ENCODE peak calls at places on chromosomes 2 and 18, in ten cellular contexts. One of them, this sample, is unnamed.

GRCh38 chr2:68974251-68974650 is at the start of gene GKN1:
- DNase-seq in breast epithelium: no peak
- DNase-seq in fibroblast of lung: no peak
- DNase-seq in foreskin fibroblast: no peak
- DNase-seq in adrenal gland: no peak
- DNase-seq in HFF-Myc: no peak
- DNase-seq in HCT116: no peak
- DNase-seq in cardiac fibroblast: peak; percentile 13
- DNase-seq in fibroblast of villous mesenchyme: peak; percentile 71
- DNase-seq in BE2C: no peak
- DNase-seq in this sample: peak; percentile 40

GRCh38 chr2:176514805-176515500 is 245.7 kb downstream of the MTX2 start:
- DNase-seq in cardiac fibroblast: peak; percentile 51
- DNase-seq in foreskin fibroblast: no peak
- DNase-seq in breast epithelium: no peak
- DNase-seq in adrenal gland: no peak
- DNase-seq in fibroblast of lung: no peak
- DNase-seq in HCT116: no peak
- DNase-seq in BE2C: no peak
- DNase-seq in HFF-Myc: no peak
- DNase-seq in fibroblast of villous mesenchyme: no peak
- DNase-seq in this sample: peak; percentile 5

GRCh38 chr2:135836596-135836995 is 388 bp downstream of the LCT start:
- DNase-seq in HCT116: no peak
- DNase-seq in BE2C: no peak
- DNase-seq in breast epithelium: no peak
- DNase-seq in HFF-Myc: no peak
- DNase-seq in fibroblast of lung: no peak
- DNase-seq in foreskin fibroblast: no peak
- DNase-seq in cardiac fibroblast: no peak
- DNase-seq in fibroblast of villous mesenchyme: no peak
- DNase-seq in adrenal gland: no peak
- DNase-seq in this sample: no peak

GRCh38 chr18:76957384-76958355 is 135.3 kb downstream of the ZNF236 start:
- DNase-seq in breast epithelium: no peak
- DNase-seq in HFF-Myc: no peak
- DNase-seq in fibroblast of villous mesenchyme: no peak
- DNase-seq in fibroblast of lung: peak; percentile 28
- DNase-seq in foreskin fibroblast: no peak
- DNase-seq in adrenal gland: no peak
- DNase-seq in cardiac fibroblast: no peak
- DNase-seq in BE2C: no peak
- DNase-seq in HCT116: no peak
- DNase-seq in this sample: no peak

GRCh38 chr2:196213252-196213651 is 41.9 kb upstream of the STK17B start:
- DNase-seq in adrenal gland: no peak
- DNase-seq in HCT116: no peak
- DNase-seq in fibroblast of lung: no peak
- DNase-seq in HFF-Myc: no peak
- DNase-seq in BE2C: no peak
- DNase-seq in fibroblast of villous mesenchyme: no peak
- DNase-seq in foreskin fibroblast: no peak
- DNase-seq in breast epithelium: no peak
- DNase-seq in cardiac fibroblast: no peak
- DNase-seq in this sample: no peak

GRCh38 chr2:52264488-52264887 is 1232.6 kb upstream of the NRXN1 start:
- DNase-seq in fibroblast of villous mesenchyme: no peak
- DNase-seq in BE2C: no peak
- DNase-seq in HCT116: no peak
- DNase-seq in HFF-Myc: no peak
- DNase-seq in breast epithelium: no peak
- DNase-seq in foreskin fibroblast: peak; percentile 2
- DNase-seq in adrenal gland: no peak
- DNase-seq in fibroblast of lung: no peak
- DNase-seq in cardiac fibroblast: no peak
- DNase-seq in this sample: no peak

GRCh38 chr18:13934058-13934457 is 18.7 kb upstream of the MC2R start:
- DNase-seq in adrenal gland: peak; percentile 24
- DNase-seq in cardiac fibroblast: no peak
- DNase-seq in HFF-Myc: no peak
- DNase-seq in foreskin fibroblast: no peak
- DNase-seq in fibroblast of villous mesenchyme: no peak
- DNase-seq in BE2C: no peak
- DNase-seq in breast epithelium: no peak
- DNase-seq in HCT116: no peak
- DNase-seq in fibroblast of lung: no peak
- DNase-seq in this sample: no peak

GRCh38 chr18:24381126-24381525 is 16.5 kb downstream of the OSBPL1A start:
- DNase-seq in fibroblast of villous mesenchyme: peak; percentile 8
- DNase-seq in fibroblast of lung: no peak
- DNase-seq in HCT116: no peak
- DNase-seq in BE2C: no peak
- DNase-seq in breast epithelium: no peak
- DNase-seq in adrenal gland: no peak
- DNase-seq in cardiac fibroblast: no peak
- DNase-seq in HFF-Myc: no peak
- DNase-seq in foreskin fibroblast: no peak
- DNase-seq in this sample: no peak

GRCh38 chr2:186590538-186591441 is 934 bp downstream of the ITGAV start:
- DNase-seq in adrenal gland: peak; percentile 61
- DNase-seq in fibroblast of villous mesenchyme: peak; percentile 65
- DNase-seq in cardiac fibroblast: peak; percentile 86
- DNase-seq in fibroblast of lung: peak; percentile 57
- DNase-seq in BE2C: peak; percentile 57
- DNase-seq in HCT116: no peak
- DNase-seq in breast epithelium: no peak
- DNase-seq in foreskin fibroblast: peak; percentile 61
- DNase-seq in HFF-Myc: no peak
- DNase-seq in this sample: no peak

GRCh38 chr2:38233231-38233983 is 143.7 kb downstream of the ATL2 start:
- DNase-seq in HCT116: no peak
- DNase-seq in breast epithelium: no peak
- DNase-seq in fibroblast of villous mesenchyme: no peak
- DNase-seq in foreskin fibroblast: peak; percentile 87
- DNase-seq in fibroblast of lung: peak; percentile 19
- DNase-seq in cardiac fibroblast: peak; percentile 64
- DNase-seq in adrenal gland: no peak
- DNase-seq in BE2C: no peak
- DNase-seq in HFF-Myc: peak; percentile 76
- DNase-seq in this sample: peak; percentile 94

GRCh38 chr18:57910817-57911216 is 107.7 kb upstream of the ATP8B1 start:
- DNase-seq in foreskin fibroblast: no peak
- DNase-seq in fibroblast of villous mesenchyme: no peak
- DNase-seq in HCT116: no peak
- DNase-seq in BE2C: peak; percentile 11
- DNase-seq in HFF-Myc: no peak
- DNase-seq in breast epithelium: no peak
- DNase-seq in fibroblast of lung: no peak
- DNase-seq in adrenal gland: no peak
- DNase-seq in cardiac fibroblast: no peak
- DNase-seq in this sample: no peak

GRCh38 chr18:37567994-37568359 is 2.4 kb upstream of the CELF4 start:
- DNase-seq in foreskin fibroblast: no peak
- DNase-seq in fibroblast of lung: no peak
- DNase-seq in cardiac fibroblast: no peak
- DNase-seq in HFF-Myc: no peak
- DNase-seq in HCT116: no peak
- DNase-seq in fibroblast of villous mesenchyme: no peak
- DNase-seq in breast epithelium: no peak
- DNase-seq in adrenal gland: no peak
- DNase-seq in BE2C: no peak
- DNase-seq in this sample: no peak

GRCh38 chr18:37565985-37566478 is 434 bp upstream of the CELF4 start:
- DNase-seq in breast epithelium: no peak
- DNase-seq in HCT116: no peak
- DNase-seq in adrenal gland: peak; percentile 66
- DNase-seq in BE2C: peak; percentile 75
- DNase-seq in HFF-Myc: no peak
- DNase-seq in fibroblast of villous mesenchyme: no peak
- DNase-seq in fibroblast of lung: peak; percentile 45
- DNase-seq in cardiac fibroblast: peak; percentile 24
- DNase-seq in foreskin fibroblast: peak; percentile 72
- DNase-seq in this sample: peak; percentile 41

GRCh38 chr18:37566479-37567060 is 972 bp upstream of the CELF4 start:
- DNase-seq in fibroblast of villous mesenchyme: no peak
- DNase-seq in cardiac fibroblast: peak; percentile 1
- DNase-seq in BE2C: no peak
- DNase-seq in HCT116: no peak
- DNase-seq in breast epithelium: no peak
- DNase-seq in fibroblast of lung: no peak
- DNase-seq in adrenal gland: no peak
- DNase-seq in foreskin fibroblast: no peak
- DNase-seq in HFF-Myc: no peak
- DNase-seq in this sample: no peak

GRCh38 chr18:37568671-37569070 is 3.1 kb upstream of the CELF4 start:
- DNase-seq in foreskin fibroblast: no peak
- DNase-seq in BE2C: no peak
- DNase-seq in breast epithelium: no peak
- DNase-seq in adrenal gland: no peak
- DNase-seq in fibroblast of lung: no peak
- DNase-seq in fibroblast of villous mesenchyme: no peak
- DNase-seq in HCT116: no peak
- DNase-seq in HFF-Myc: no peak
- DNase-seq in cardiac fibroblast: no peak
- DNase-seq in this sample: no peak

GRCh38 chr18:37567061-37567993 is 1.7 kb upstream of the CELF4 start:
- DNase-seq in breast epithelium: no peak
- DNase-seq in adrenal gland: no peak
- DNase-seq in HCT116: no peak
- DNase-seq in HFF-Myc: no peak
- DNase-seq in foreskin fibroblast: peak; percentile 14
- DNase-seq in fibroblast of lung: no peak
- DNase-seq in fibroblast of villous mesenchyme: no peak
- DNase-seq in cardiac fibroblast: no peak
- DNase-seq in BE2C: no peak
- DNase-seq in this sample: no peak
- H3K4me3 ChIP-seq in breast epithelium: peak overlapping the region; percentile 54
- H3K4me3 ChIP-seq in adrenal gland: no peak overlapping the region
- H3K4me3 ChIP-seq in HCT116: no peak overlapping the region
- H3K4me3 ChIP-seq in HFF-Myc: no peak overlapping the region
- H3K4me3 ChIP-seq in foreskin fibroblast: peak overlapping the region; percentile 40
- H3K4me3 ChIP-seq in fibroblast of lung: peak overlapping the region; percentile 45
- H3K4me3 ChIP-seq in fibroblast of villous mesenchyme: peak overlapping the region; percentile 18
- H3K4me3 ChIP-seq in cardiac fibroblast: peak overlapping the region; percentile 48
- H3K4me3 ChIP-seq in BE2C: peak overlapping the region; percentile 64
- H3K4me3 ChIP-seq in this sample: peak overlapping the region; percentile 41

GRCh38 chr2:43035922-43036321 is 190.5 kb downstream of the ZFP36L2 start:
- DNase-seq in fibroblast of villous mesenchyme: no peak
- DNase-seq in foreskin fibroblast: no peak
- DNase-seq in HFF-Myc: no peak
- DNase-seq in fibroblast of lung: no peak
- DNase-seq in cardiac fibroblast: no peak
- DNase-seq in breast epithelium: no peak
- DNase-seq in BE2C: no peak
- DNase-seq in HCT116: no peak
- DNase-seq in adrenal gland: no peak
- DNase-seq in this sample: no peak
- TF ChIP-seq CTCF in fibroblast of villous mesenchyme: peak; percentile 17
- TF ChIP-seq CTCF in foreskin fibroblast: no peak
- TF ChIP-seq CTCF in HFF-Myc: no peak
- TF ChIP-seq CTCF in fibroblast of lung: no peak
- TF ChIP-seq CTCF in cardiac fibroblast: no peak
- TF ChIP-seq CTCF in breast epithelium: no peak
- TF ChIP-seq CTCF in BE2C: no peak
- TF ChIP-seq CTCF in HCT116: no peak
- TF ChIP-seq CTCF in adrenal gland: no peak
- TF ChIP-seq CTCF in this sample: peak; percentile 31

GRCh38 chr2:130837811-130838565 is 1.3 kb downstream of the ARHGEF4 start:
- DNase-seq in foreskin fibroblast: no peak
- DNase-seq in adrenal gland: no peak
- DNase-seq in fibroblast of lung: no peak
- DNase-seq in breast epithelium: no peak
- DNase-seq in HCT116: no peak
- DNase-seq in fibroblast of villous mesenchyme: no peak
- DNase-seq in HFF-Myc: no peak
- DNase-seq in BE2C: no peak
- DNase-seq in cardiac fibroblast: no peak
- DNase-seq in this sample: no peak
- H3K4me3 ChIP-seq in foreskin fibroblast: no peak overlapping the region
- H3K4me3 ChIP-seq in adrenal gland: no peak overlapping the region
- H3K4me3 ChIP-seq in fibroblast of lung: no peak overlapping the region
- H3K4me3 ChIP-seq in breast epithelium: no peak overlapping the region
- H3K4me3 ChIP-seq in HCT116: peak overlapping the region; percentile 80
- H3K4me3 ChIP-seq in fibroblast of villous mesenchyme: no peak overlapping the region
- H3K4me3 ChIP-seq in HFF-Myc: no peak overlapping the region
- H3K4me3 ChIP-seq in BE2C: no peak overlapping the region
- H3K4me3 ChIP-seq in cardiac fibroblast: no peak overlapping the region
- H3K4me3 ChIP-seq in this sample: no peak overlapping the region

GRCh38 chr18:67400502-67401117 is 115.9 kb downstream of the DSEL start:
- DNase-seq in breast epithelium: no peak
- DNase-seq in cardiac fibroblast: peak; percentile 87
- DNase-seq in adrenal gland: no peak
- DNase-seq in HCT116: no peak
- DNase-seq in fibroblast of villous mesenchyme: no peak
- DNase-seq in fibroblast of lung: peak; percentile 23
- DNase-seq in foreskin fibroblast: peak; percentile 50
- DNase-seq in BE2C: no peak
- DNase-seq in HFF-Myc: no peak
- DNase-seq in this sample: no peak
- TF ChIP-seq CTCF in breast epithelium: no peak
- TF ChIP-seq CTCF in cardiac fibroblast: no peak
- TF ChIP-seq CTCF in adrenal gland: no peak
- TF ChIP-seq CTCF in HCT116: no peak
- TF ChIP-seq CTCF in fibroblast of villous mesenchyme: no peak
- TF ChIP-seq CTCF in fibroblast of lung: no peak
- TF ChIP-seq CTCF in foreskin fibroblast: no peak
- TF ChIP-seq CTCF in BE2C: no peak
- TF ChIP-seq CTCF in HFF-Myc: no peak
- TF ChIP-seq CTCF in this sample: no peak

This sample was measured in AG10803.